ENCODE peak calls at places on chromosome 19, in four cellular contexts. X is foreskin fibroblast, Y is cardiac fibroblast, Q is psoas muscle. H is an unnamed sample.

GRCh38 chr19:29841209-29841558 is 29.4 kb downstream of the CCNE1 start:
- DNase-seq in X (peak), Y (no peak), Q (peak), H (no peak)

GRCh38 chr19:48867119-48867921 is 1.1 kb downstream of the PLEKHA4 start:
- DNase-seq in X (peak), Y (peak), Q (no peak), H (no peak)

GRCh38 chr19:5189318-5189607 is 151.3 kb downstream of the PTPRS start:
- DNase-seq in X (no peak), Y (no peak), Q (no peak), H (no peak)

GRCh38 chr19:51739466-51740213 is 12.0 kb downstream of the FPR1 start:
- DNase-seq in X (no peak), Y (no peak), Q (no peak), H (no peak)

GRCh38 chr19:54459282-54460229 is 4.0 kb downstream of the LENG9 start:
- DNase-seq in X (peak), Y (no peak), Q (no peak), H (no peak)

GRCh38 chr19:40216777-40217026 is 1.5 kb downstream of the TTC9B start:
- DNase-seq in X (no peak), Y (no peak), Q (no peak), H (no peak)

GRCh38 chr19:6556480-6556879 is 25.7 kb downstream of the TNFSF9 start:
- DNase-seq in X (no peak), Y (peak), Q (no peak), H (no peak)

GRCh38 chr19:46413262-46414031 is at the start of gene CCDC8:
- DNase-seq in X (peak), Y (peak), Q (peak), H (peak)

GRCh38 chr19:33687761-33688656 is 66.3 kb downstream of the CHST8 start:
- DNase-seq in X (no peak), Y (no peak), Q (no peak), H (no peak)

GRCh38 chr19:16088985-16089846 is 12.9 kb downstream of the TPM4 start:
- DNase-seq in X (no peak), Y (no peak), Q (no peak), H (no peak)

GRCh38 chr19:33766623-33767022 is 30.0 kb upstream of the KCTD15 start:
- DNase-seq in X (no peak), Y (no peak), Q (no peak), H (no peak)

GRCh38 chr19:16445238-16446107 is 26.3 kb downstream of the EPS15L1 start:
- DNase-seq in X (peak), Y (no peak), Q (no peak), H (no peak)

GRCh38 chr19:46493236-46494114 is 2.2 kb downstream of the PNMA8B start:
- DNase-seq in X (no peak), Y (no peak), Q (peak), H (no peak)

GRCh38 chr19:44401108-44401786 is at the start of gene ZNF285:
- DNase-seq in X (peak), Y (peak), Q (peak), H (peak)

GRCh38 chr19:11345122-11345752 is 831 bp downstream of the TMEM205 start:
- DNase-seq in X (peak), Y (no peak), Q (no peak), H (no peak)

GRCh38 chr19:38090561-38090960 is 133.5 kb downstream of the DPF1 start:
- DNase-seq in X (no peak), Y (no peak), Q (no peak), H (no peak)

GRCh38 chr19:49058592-49058991 is 1.0 kb upstream of the CGB7 start:
- DNase-seq in X (peak), Y (peak), Q (peak), H (no peak)

GRCh38 chr19:36256064-36256463 is 41.2 kb downstream of the ZNF146 start:
- DNase-seq in X (no peak), Y (no peak), Q (no peak), H (no peak)

GRCh38 chr19:36255316-36255715 is 40.4 kb downstream of the ZNF146 start:
- DNase-seq in X (no peak), Y (no peak), Q (no peak), H (no peak)

GRCh38 chr19:36258028-36258875 is 43.3 kb downstream of the ZNF146 start:
- DNase-seq in X (no peak), Y (no peak), Q (no peak), H (no peak)

GRCh38 chr19:36257512-36257876 is 42.6 kb downstream of the ZNF146 start:
- DNase-seq in X (no peak), Y (no peak), Q (peak), H (no peak)

DNA sequence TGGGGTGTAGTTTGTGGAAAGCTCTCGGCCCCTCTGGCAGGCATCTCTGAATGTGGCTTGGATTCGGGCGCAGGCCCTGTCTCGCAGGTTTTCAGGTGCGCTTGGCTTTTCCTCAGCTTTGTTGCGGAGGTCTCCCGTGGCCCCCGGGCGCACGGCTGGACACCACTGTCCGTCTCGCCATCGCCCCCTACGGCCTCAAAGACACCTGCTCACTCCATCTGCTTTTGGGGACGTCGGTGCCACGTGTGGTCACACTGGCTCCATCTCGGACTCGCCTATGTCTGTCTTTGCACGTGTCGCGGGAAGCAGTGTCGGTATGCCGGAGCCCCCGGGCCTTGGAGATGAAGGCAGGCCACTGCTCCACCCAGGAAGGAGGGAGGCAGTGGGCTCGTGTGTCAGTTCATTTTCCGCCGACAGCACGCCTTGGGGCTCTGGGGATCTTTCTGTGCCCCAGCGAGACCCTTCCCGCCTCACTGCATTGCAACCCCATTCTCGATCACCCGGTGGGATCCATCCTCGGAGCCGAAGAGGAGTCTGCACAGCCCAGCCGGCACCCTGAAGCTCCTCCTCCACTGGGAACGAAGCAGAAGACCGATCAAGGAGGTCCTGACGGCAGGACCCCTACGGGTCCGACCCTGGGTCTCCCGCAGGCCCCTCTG is 42.1 kb downstream of the ZNF146 start:
- DNase-seq in X (no peak), Y (no peak), Q (no peak), H (no peak)
- H3K4me3 ChIP-seq in X (no peak), Y (no peak), Q (peak), H (no peak)

GRCh38 chr19:31461814-31462539 is 112.7 kb upstream of the TSHZ3 start:
- DNase-seq in X (peak), Y (peak), Q (no peak), H (no peak)
- TF ChIP-seq CTCF in X (peak), Y (peak), Q (no peak), H (no peak)

GRCh38 chr19:39186391-39186790 is 10.4 kb upstream of the NCCRP1 start:
- DNase-seq in X (no peak), Y (no peak), Q (no peak), H (no peak)
- H3K4me3 ChIP-seq in X (no peak), Y (no peak), Q (no peak), H (no peak)

DNA sequence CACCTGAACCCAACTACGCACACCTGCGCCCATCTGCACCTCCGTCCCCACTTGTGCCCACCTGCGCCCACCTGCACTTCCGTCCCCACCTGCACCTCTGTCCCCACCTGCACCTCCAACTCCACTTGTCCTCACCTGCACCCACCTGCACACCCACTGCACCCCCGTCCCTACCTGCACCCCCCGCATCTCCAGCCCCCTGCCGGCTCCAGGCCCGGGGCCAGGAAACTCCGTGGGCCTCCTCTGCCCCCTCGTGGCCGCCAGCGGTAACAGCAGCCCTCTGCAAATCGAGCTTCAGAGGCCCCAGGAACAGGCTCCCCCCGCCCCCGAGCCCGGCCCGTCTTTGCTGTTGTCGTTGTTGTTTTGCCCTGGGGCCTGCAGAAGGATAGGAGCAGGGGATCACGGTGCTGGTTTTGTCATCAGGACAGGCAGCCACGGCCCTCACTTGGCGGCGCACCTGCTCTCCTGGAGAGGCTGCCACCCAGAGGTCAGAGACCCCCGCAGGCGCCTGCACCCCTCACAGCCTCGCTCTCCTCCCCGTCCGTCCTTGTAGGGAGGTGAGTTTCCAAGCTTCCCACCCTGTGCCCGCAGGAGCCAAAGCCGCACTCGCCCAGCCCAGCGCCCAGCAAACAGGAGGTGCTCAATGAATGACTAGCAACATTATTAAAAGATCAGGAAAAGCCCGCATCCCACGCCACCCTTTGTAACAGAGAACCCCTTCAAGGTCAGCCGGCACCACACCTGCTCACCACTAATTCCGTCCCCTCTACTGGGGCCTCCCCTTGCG is 65.4 kb downstream of the GNG7 start:
- DNase-seq in X (peak), Y (peak), Q (peak), H (no peak)
- TF ChIP-seq CTCF in X (peak), Y (peak), Q (peak), H (peak)

DNA sequence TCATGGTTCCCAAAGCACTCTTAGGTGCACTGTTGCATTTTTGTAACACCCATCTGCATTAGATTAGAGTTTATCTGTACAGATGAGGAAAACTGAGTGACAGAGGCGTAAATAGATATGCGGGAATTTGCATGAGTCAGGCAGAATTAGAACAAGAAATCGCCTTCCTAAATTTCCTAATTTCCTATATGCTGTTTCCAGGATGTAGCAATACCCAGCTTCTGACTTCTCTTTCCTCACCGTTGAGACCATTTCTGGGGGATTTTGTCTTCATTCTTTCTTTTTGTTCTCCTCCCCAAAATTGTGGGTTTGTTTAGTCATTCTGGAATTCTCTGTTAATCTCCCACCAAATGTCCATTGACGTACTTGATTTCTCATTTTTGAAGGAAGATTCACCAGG is 10.6 kb upstream of the ZNF792 start:
- DNase-seq in X (no peak), Y (peak), Q (no peak), H (no peak)
- H3K4me3 ChIP-seq in X (no peak), Y (no peak), Q (no peak), H (no peak)

DNA sequence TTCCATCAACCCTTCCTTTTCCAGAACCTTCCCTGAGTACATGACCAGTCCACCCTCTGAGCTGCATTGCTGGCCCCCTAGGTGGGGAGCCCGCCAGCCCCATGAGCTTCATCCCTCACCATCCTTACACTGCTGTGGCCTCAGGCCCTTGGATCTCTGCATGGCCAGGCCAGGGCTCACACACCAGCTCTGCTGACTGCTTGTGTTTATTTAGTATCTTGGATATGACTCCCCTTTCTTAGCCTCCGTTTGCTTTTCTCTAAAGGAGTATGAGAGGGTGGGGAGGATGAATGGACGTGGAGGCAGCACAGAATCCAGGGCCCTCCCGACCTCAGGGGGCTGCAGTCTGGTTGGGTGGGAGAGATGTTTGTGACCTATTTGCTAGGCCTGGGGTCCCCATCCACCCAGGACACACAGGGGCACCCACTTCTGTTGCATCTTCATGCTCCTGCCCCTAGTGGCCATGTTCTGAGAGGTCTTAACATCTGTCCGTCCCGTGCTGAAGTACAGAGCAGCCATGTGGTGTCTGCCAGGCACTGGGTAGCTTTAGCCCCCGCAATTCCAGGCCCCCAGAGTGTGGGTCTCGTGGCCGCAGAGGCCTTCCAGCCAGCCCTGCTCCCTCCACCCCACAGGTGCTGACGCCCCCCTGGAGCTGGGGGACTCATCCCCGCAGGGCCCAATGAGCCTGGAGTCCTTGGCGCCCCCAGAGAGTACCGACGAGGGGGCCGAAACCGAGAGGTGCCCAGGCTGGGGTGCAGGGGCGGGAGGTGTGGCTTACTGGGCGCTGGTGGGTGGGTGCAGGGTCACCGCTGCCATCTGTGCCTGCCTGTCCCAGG is 13.0 kb downstream of the ARHGEF1 start:
- DNase-seq in X (no peak), Y (no peak), Q (no peak), H (no peak)
- TF ChIP-seq CTCF in X (no peak), Y (peak), Q (no peak), H (peak)

DNA sequence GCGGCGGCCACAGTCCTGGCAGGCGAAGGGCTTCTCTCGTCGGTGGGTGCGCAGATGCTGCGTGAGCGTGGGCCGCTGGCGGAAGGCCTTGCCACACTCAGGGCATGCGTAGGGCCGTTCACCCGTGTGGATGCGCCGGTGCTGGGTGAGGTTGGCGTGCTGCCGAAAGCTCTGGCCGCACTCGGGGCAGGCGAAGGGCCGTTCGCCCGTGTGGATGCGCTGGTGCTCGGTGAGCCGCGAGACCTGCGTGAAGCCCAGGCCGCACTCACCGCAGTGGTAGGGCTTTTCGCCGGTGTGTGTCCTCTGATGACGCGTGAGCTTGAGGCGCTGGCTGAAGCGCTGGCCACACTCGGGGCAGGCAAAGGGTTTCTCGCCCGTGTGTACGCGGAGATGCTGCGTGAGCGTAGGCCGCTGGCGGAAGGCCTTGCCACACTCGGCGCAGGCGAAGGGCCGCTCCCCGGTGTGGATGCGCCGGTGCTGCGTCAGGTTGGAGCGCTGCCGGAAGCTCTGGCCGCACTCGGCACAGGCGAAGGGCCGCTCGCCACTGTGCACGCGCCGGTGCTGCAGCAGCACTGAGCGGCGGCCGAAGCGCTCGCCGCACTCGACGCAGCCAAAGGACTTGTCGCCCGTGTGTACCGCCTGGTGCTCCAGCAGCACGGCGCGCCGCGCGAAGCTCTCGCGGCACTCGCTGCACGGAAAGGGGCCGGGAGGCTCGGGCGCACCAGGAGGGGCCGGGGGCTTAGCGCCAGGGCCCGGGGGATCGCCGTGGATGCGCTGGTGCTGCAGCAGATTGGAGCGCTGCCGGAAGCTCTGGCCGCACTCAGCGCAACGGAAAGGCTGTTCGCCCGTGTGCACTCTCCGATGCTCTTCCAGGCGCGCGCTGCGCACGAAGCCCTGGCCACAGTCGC is 4.0 kb upstream of the UBE2M start:
- DNase-seq in X (peak), Y (peak), Q (peak), H (no peak)
- H3K4me3 ChIP-seq in X (peak), Y (peak), Q (peak), H (peak)